ENCODE peak calls at places on chromosome 2, in ten cellular contexts. O is adrenal gland; S is RCC 7860; K is stimulated activated CD8-positive, alpha-beta memory T cell treated with anti-CD3 and anti-CD28 coated beads, Interleukin-4, amount 100 ng/mL, for 24 hours; Q is midbrain; J is HT1080; N is GM23248; Y is brain microvascular endothelial cell; T is neural progenitor cell; P is effector memory CD4-positive, alpha-beta T cell. D is an unnamed sample.

GRCh38 chr2:99819766-99820165 is 322.6 kb downstream of the AFF3 start:
- DNase-seq in O (no peak), J (no peak), K (no peak), Y (no peak), N (no peak), S (peak), P (no peak), T (peak), Q (no peak), D (no peak)

GRCh38 chr2:12302691-12303090 is 414.0 kb upstream of the TRIB2 start:
- DNase-seq in Y (no peak), O (no peak), K (no peak), N (no peak), Q (no peak), T (no peak), P (no peak), J (no peak), S (no peak), D (no peak)

GRCh38 chr2:29260151-29260772 is 145.0 kb downstream of the CLIP4 start:
- DNase-seq in Y (peak), K (no peak), O (no peak), T (no peak), S (no peak), N (peak), Q (no peak), P (no peak), J (peak), D (no peak)

GRCh38 chr2:217289909-217290283 is 430.0 kb upstream of the TNP1 start:
- DNase-seq in T (peak), K (no peak), N (peak), O (peak), Q (no peak), Y (no peak), P (no peak), S (no peak), J (no peak), D (no peak)

GRCh38 chr2:3487931-3488554 is 31.3 kb downstream of the ADI1 start:
- DNase-seq in J (no peak), T (no peak), K (no peak), O (no peak), P (no peak), Q (no peak), S (no peak), Y (no peak), N (no peak), D (no peak)

GRCh38 chr2:232006282-232006681 is 44.8 kb downstream of the DIS3L2 start:
- DNase-seq in T (no peak), J (no peak), N (no peak), O (no peak), Q (no peak), Y (no peak), P (no peak), K (no peak), S (no peak), D (no peak)

GRCh38 chr2:209577376-209578357 is 153.8 kb downstream of the MAP2 start:
- DNase-seq in S (no peak), O (no peak), P (no peak), Y (no peak), T (peak), N (peak), K (no peak), Q (no peak), J (no peak), D (no peak)

GRCh38 chr2:145006957-145007672 is 487.2 kb upstream of the ZEB2 start:
- DNase-seq in T (no peak), S (peak), Q (no peak), K (no peak), N (peak), J (peak), Y (peak), O (no peak), P (no peak), D (no peak)

GRCh38 chr2:138615257-138615656 is 113.7 kb downstream of the SPOPL start:
- DNase-seq in T (no peak), K (no peak), O (no peak), Y (peak), P (no peak), S (peak), N (peak), Q (no peak), J (peak), D (no peak)

GRCh38 chr2:231460073-231460861 is 4.0 kb downstream of the NCL start:
- DNase-seq in O (no peak), K (no peak), J (no peak), N (no peak), T (no peak), P (no peak), Q (no peak), S (no peak), Y (no peak), D (no peak)

GRCh38 chr2:65939687-65940086 is 495.2 kb upstream of the MEIS1 start:
- DNase-seq in K (no peak), S (no peak), Y (no peak), N (no peak), O (no peak), T (no peak), Q (no peak), J (no peak), P (no peak), D (no peak)

GRCh38 chr2:118858485-118859156 is 11.2 kb upstream of the EN1 start:
- DNase-seq in S (no peak), J (no peak), Q (no peak), T (peak), N (no peak), P (no peak), K (no peak), Y (no peak), O (no peak), D (no peak)

GRCh38 chr2:67782443-67782842 is 280.4 kb downstream of the C1D start:
- DNase-seq in N (peak), P (no peak), T (no peak), Y (peak), J (peak), O (no peak), K (no peak), S (no peak), Q (peak), D (no peak)

GRCh38 chr2:121505005-121505404 is 25.7 kb upstream of the RNU4ATAC start:
- DNase-seq in O (no peak), K (no peak), P (no peak), J (peak), Y (peak), T (no peak), S (peak), Q (no peak), N (peak), D (no peak)

GRCh38 chr2:120825370-120826259 is 89.9 kb downstream of the GLI2 start:
- DNase-seq in P (no peak), T (no peak), N (peak), S (no peak), J (no peak), K (no peak), O (peak), Y (peak), Q (peak), D (no peak)

GRCh38 chr2:137838255-137839092 is 125.8 kb upstream of the HNMT start:
- DNase-seq in T (peak), Y (peak), Q (peak), S (peak), P (no peak), J (peak), K (no peak), O (no peak), N (peak), D (no peak)

GRCh38 chr2:231184319-231184718 is 14.1 kb upstream of the ARMC9 start:
- DNase-seq in S (no peak), K (no peak), Y (no peak), O (peak), P (no peak), N (no peak), Q (no peak), T (no peak), J (no peak), D (no peak)

GRCh38 chr2:127187831-127188230 is 32.3 kb downstream of the CYP27C1 start:
- DNase-seq in P (no peak), O (no peak), K (no peak), Y (no peak), J (no peak), S (no peak), Q (no peak), N (no peak), T (no peak), D (no peak)